ENCODE peak calls at places on chromosomes 6 and 20, in six cellular contexts. K is astrocyte of the cerebellum; A is fibroblast of pulmonary artery; G is CD8-positive, alpha-beta T cell; H is HL-60; I is MG63. Z is an unnamed sample.

GRCh38 chr6:149080511-149080910 is 237.0 kb upstream of the TAB2 start:
- DNase-seq in K (peak), A (no peak), G (no peak), H (no peak), I (no peak), Z (peak)

GRCh38 chr6:145789443-145789842 is 25.2 kb downstream of the FBXO30 start:
- DNase-seq in K (no peak), A (peak), G (no peak), H (no peak), I (peak), Z (peak)

GRCh38 chr6:52417675-52418111 is 2.4 kb upstream of the EFHC1 start:
- DNase-seq in K (peak), A (peak), G (no peak), H (no peak), I (peak), Z (peak)

GRCh38 chr6:155628315-155628714 is 172.7 kb upstream of the NOX3 start:
- DNase-seq in K (no peak), A (no peak), G (no peak), H (no peak), I (no peak), Z (no peak)

GRCh38 chr20:31838646-31839292 is 6.6 kb downstream of the FOXS1 start:
- DNase-seq in K (no peak), A (peak), G (no peak), H (no peak), I (no peak), Z (peak)

GRCh38 chr6:56938634-56939294 is 16.1 kb upstream of the BEND6 start:
- DNase-seq in K (peak), A (peak), G (no peak), H (no peak), I (peak), Z (peak)

GRCh38 chr6:127102299-127102698 is 16.2 kb upstream of the RSPO3 start:
- DNase-seq in K (no peak), A (peak), G (no peak), H (peak), I (no peak), Z (peak)

GRCh38 chr20:40251284-40251932 is 437.6 kb downstream of the MAFB start:
- DNase-seq in K (no peak), A (peak), G (no peak), H (no peak), I (peak), Z (peak)

GRCh38 chr6:121765060-121765459 is 329.6 kb downstream of the GJA1 start:
- DNase-seq in K (no peak), A (no peak), G (no peak), H (no peak), I (no peak), Z (no peak)

GRCh38 chr6:94341173-94341572 is 921.8 kb upstream of the EPHA7 start:
- DNase-seq in K (no peak), A (no peak), G (no peak), H (no peak), I (no peak), Z (no peak)

GRCh38 chr20:3174442-3175263 is 1.3 kb upstream of the LZTS3 start:
- DNase-seq in K (no peak), A (peak), G (no peak), H (no peak), I (no peak), Z (no peak)

GRCh38 chr6:149614352-149614751 is 34.2 kb downstream of the KATNA1 start:
- DNase-seq in K (no peak), A (peak), G (no peak), H (no peak), I (no peak), Z (no peak)

GRCh38 chr20:51935003-51935358 is 132.7 kb upstream of the SALL4 start:
- DNase-seq in K (no peak), A (no peak), G (no peak), H (no peak), I (no peak), Z (no peak)

GRCh38 chr20:51928931-51929330 is 126.6 kb upstream of the SALL4 start:
- DNase-seq in K (no peak), A (peak), G (no peak), H (no peak), I (no peak), Z (no peak)

GRCh38 chr20:51934301-51935002 is 132.1 kb upstream of the SALL4 start:
- DNase-seq in K (no peak), A (no peak), G (no peak), H (no peak), I (no peak), Z (no peak)

GRCh38 chr20:51930775-51931174 is 128.5 kb upstream of the SALL4 start:
- DNase-seq in K (peak), A (peak), G (no peak), H (no peak), I (peak), Z (peak)

DNA sequence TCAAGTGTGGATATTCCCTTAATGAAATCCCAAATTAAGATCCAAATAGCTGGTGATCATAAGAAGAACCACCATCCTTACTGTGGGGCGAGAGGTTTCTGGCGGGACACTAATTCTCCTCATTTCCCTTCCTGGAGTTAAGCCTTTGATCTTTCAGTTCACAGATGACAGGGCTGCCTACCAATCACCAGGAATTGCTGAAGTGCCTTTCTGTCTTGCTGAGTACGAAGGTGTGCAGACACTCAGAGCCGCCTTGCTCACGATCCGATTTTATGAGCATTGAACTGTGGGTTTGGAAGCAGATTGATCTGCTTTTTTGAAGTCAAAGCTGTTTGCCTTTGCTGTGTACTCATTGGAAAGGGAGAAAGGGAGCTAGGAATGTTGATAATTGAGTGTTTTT is 129.0 kb upstream of the SALL4 start:
- DNase-seq in K (no peak), A (no peak), G (no peak), H (no peak), I (no peak), Z (no peak)
- H3K4me3 ChIP-seq in K (no peak), A (no peak), G (no peak), H (no peak), I (no peak), Z (no peak)

GRCh38 chr6:33589723-33590530 is 9.9 kb upstream of the BAK1 start:
- DNase-seq in K (peak), A (peak), G (no peak), H (no peak), I (peak), Z (peak)

GRCh38 chr6:33591633-33592032 is 11.6 kb upstream of the BAK1 start:
- DNase-seq in K (no peak), A (no peak), G (no peak), H (no peak), I (no peak), Z (no peak)

GRCh38 chr6:33592280-33592594 is 12.2 kb upstream of the BAK1 start:
- DNase-seq in K (no peak), A (no peak), G (no peak), H (no peak), I (no peak), Z (no peak)

GRCh38 chr6:33589366-33589722 is 9.3 kb upstream of the BAK1 start:
- DNase-seq in K (no peak), A (no peak), G (no peak), H (no peak), I (no peak), Z (no peak)

DNA sequence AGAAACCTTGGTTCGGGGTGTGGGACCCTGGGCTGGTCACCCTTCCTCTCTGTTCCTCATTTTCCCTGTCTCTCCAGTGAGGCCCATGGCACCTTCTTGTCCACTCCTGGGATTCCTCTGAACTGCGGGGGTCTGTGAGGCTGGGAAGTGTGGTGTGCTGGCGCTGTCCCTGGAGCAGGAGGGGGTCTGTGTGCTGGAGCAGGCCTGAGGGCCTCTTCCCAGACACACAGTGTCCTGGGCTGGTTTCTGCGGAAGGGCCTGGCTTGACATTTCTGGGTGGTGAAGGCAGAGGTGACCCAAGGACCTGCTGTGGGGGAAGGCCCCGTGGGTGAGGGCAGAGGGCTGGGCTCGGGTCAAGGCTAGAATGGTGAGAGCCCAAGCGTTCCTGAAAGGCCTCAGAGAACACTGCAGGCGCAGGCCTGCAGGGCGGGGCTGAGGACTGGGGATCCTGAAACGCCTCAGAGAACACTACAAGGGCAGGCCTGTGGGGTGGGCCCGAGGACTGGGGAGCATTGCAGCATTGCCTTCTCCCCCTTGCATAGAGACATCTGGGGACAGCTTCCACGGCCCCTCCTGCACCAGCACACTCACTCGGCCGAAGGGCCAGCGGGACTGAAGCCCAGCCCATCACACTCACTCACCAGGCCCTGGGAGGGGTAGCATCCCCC is 10.6 kb upstream of the BAK1 start:
- DNase-seq in K (no peak), A (no peak), G (no peak), H (no peak), I (no peak), Z (no peak)
- H3K4me3 ChIP-seq in K (no peak), A (no peak), G (no peak), H (no peak), I (no peak), Z (no peak)

DNA sequence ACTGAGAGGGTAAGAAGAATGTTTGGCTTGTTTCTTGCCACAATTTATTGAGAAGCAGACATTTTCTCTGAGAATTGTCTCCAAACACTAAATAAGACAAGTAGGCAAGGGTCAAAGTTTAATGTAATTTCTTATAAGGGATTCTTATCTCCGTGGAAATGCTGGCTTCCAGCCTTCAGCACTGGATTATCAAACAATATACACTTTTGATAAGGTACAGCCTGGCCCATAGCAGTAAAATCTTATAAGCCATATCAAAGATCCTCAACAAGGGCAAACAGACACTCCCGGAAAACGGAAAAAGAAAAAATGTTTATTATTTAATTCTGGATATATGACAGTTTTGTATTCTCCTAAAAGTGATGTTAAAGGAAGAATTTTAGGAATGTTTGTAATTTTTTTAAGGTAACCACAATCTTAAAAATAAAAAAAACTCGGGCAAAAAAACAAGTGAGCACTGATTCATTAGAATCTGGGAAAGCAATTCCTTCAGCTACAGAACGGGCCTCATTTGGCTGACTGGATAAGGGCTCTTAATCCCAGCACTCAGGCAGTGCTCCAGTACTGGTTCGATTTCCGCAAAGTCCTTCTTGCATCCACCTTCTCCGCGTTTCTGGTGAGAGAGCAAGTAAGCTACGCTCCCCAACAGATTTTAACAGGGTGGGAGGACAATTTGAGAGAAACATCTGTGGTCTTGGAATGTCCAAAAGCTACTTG is 18.4 kb upstream of the ZSCAN9 start:
- DNase-seq in K (no peak), A (no peak), G (no peak), H (no peak), I (peak), Z (no peak)
- H3K4me3 ChIP-seq in K (peak), A (no peak), G (no peak), H (no peak), I (peak), Z (no peak)

GRCh38 chr20:5608104-5608447 is 142.1 kb upstream of the SHLD1 start:
- DNase-seq in K (no peak), A (no peak), G (no peak), H (no peak), I (no peak), Z (no peak)

GRCh38 chr20:5614506-5614905 is 135.7 kb upstream of the SHLD1 start:
- DNase-seq in K (no peak), A (no peak), G (no peak), H (no peak), I (no peak), Z (no peak)

GRCh38 chr20:5606347-5606746 is 143.9 kb upstream of the SHLD1 start:
- DNase-seq in K (no peak), A (no peak), G (no peak), H (no peak), I (no peak), Z (no peak)

GRCh38 chr20:5612476-5613291 is 137.5 kb upstream of the SHLD1 start:
- DNase-seq in K (peak), A (peak), G (no peak), H (no peak), I (no peak), Z (peak)

DNA sequence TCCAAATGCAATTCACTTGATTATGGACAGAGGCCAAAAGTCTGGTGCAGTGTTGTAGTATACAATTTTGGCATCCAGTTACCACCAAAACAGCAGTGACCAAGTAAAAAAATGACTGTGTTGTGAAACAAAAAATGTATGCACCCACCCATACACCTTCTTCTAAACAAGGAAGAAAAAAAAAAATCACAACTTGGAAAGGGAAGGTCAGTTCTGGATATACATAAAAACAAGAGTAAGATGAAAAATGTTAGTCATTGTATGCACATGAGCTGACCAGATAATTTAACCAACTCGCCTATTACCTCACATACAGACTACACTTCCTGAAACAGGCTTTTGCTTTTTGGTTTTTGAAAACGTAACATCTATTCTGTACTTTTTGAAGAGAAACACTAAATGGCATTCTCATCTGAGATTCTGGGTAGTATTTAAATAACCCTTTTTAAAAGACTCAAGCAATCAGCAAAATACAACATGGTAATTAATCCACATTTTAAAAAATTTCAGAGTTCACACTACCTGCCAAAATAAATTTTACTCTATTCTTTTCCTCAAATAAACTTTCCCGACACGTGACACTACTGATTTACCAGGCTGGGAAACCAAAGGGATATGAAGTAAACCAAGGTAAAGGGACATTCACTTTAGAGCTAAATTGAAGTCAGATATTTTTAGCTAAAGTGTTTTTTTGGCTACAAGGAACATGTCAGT is 141.6 kb upstream of the SHLD1 start:
- DNase-seq in K (peak), A (peak), G (no peak), H (no peak), I (no peak), Z (peak)
- H3K4me3 ChIP-seq in K (peak), A (peak), G (peak), H (peak), I (peak), Z (peak)

GRCh38 chr6:33774774-33775173 is 14.2 kb downstream of the LEMD2 start:
- DNase-seq in K (no peak), A (no peak), G (no peak), H (no peak), I (no peak), Z (no peak)
- H3K4me3 ChIP-seq in K (no peak), A (no peak), G (no peak), H (no peak), I (no peak), Z (no peak)

GRCh38 chr6:89085409-89086012 is 5.0 kb downstream of the PNRC1 start:
- DNase-seq in K (no peak), A (peak), G (no peak), H (no peak), I (no peak), Z (peak)

GRCh38 chr6:89087881-89088280 is 7.3 kb downstream of the PNRC1 start:
- DNase-seq in K (no peak), A (peak), G (no peak), H (peak), I (no peak), Z (peak)

GRCh38 chr6:89084542-89084941 is 4.0 kb downstream of the PNRC1 start:
- DNase-seq in K (no peak), A (no peak), G (no peak), H (no peak), I (no peak), Z (no peak)

GRCh38 chr6:89082439-89082838 is 1.9 kb downstream of the PNRC1 start:
- DNase-seq in K (no peak), A (peak), G (no peak), H (no peak), I (no peak), Z (peak)

DNA sequence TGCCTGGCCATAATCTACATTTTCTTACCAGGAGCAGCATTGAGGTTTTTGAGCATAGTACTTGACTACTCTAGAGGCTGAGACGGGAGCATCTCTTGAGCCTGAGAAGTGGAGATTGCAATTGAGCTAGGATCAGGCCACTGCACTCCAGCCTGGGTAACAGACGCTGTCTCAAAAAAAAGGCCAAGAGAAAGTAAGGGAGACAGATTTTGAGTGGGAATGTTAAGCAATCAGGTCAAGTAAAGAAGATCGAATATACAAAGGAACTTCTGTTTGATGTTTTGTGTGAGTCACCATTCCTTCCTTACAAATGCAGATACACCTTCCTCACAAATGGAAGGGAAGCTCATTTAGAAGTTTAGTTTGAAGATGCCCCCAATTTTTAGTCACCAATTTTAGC is 4.4 kb downstream of the PNRC1 start:
- DNase-seq in K (no peak), A (peak), G (no peak), H (no peak), I (no peak), Z (peak)
- H3K4me3 ChIP-seq in K (no peak), A (peak), G (no peak), H (no peak), I (no peak), Z (no peak)

GRCh38 chr20:18496740-18497592 is at the start of gene RBBP9:
- DNase-seq in K (peak), A (peak), G (peak), H (peak), I (peak), Z (peak)

GRCh38 chr20:18496042-18496441 is 983 bp downstream of the RBBP9 start:
- DNase-seq in K (no peak), A (no peak), G (no peak), H (no peak), I (no peak), Z (peak)

GRCh38 chr20:18497603-18498002 is 578 bp upstream of the RBBP9 start:
- DNase-seq in K (no peak), A (no peak), G (no peak), H (no peak), I (no peak), Z (no peak)
- H3K4me3 ChIP-seq in K (no peak), A (peak), G (no peak), H (no peak), I (peak), Z (no peak)

DNA sequence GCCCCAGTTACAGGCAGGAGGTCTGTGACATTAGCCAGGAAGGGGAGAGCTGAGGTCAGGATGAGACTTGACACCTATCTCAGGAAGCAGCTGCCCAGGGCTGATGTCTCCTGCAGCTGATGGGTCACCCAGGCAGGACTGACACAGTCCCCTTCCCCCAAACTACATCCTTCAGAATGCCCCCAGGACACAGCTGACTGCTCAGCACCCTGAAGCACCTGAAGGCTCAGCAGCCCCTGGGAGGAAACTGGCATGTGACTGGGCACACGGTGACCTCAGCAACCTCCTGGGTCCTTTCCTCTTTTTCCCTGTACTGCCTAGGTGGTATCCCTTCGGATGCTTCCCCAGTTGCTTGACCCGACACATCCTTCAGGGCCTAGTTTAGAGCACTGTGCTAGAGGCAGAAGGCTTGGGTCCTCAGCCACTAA is 1.9 kb downstream of the SDC4 start:
- DNase-seq in K (no peak), A (no peak), G (no peak), H (no peak), I (no peak), Z (no peak)
- H3K4me3 ChIP-seq in K (peak), A (peak), G (no peak), H (no peak), I (peak), Z (peak)